ENCODE peak calls at places on chromosomes 1 and 21, in seven cellular contexts. One of them, this sample, is unnamed.

GRCh38 chr21:29209696-29210095 is 79.3 kb downstream of the MAP3K7CL start:
- ATAC-seq in activated CD8-positive, alpha-beta T cell treated with anti-CD3 and anti-CD28 coated beads, Interleukin-2, amount 10 ng/mL, durations not matched to agents 7 days and 5 days: no peak
- ATAC-seq in T-cell: no peak
- ATAC-seq in activated CD8-positive, alpha-beta memory T cell treated with anti-CD3 and anti-CD28 coated beads, Interleukin-2, amount 10 ng/mL, durations not matched to agents 7 days and 5 days: no peak
- ATAC-seq in IMR-90: no peak
- ATAC-seq in activated naive CD8-positive, alpha-beta T cell treated with anti-CD3 and anti-CD28 coated beads, Interleukin-2, amount 50 U/mL, for 24 hours: no peak
- ATAC-seq in lung: no peak
- ATAC-seq in this sample: no peak

GRCh38 chr1:30845891-30846290 is 62.7 kb downstream of the SDC3 start:
- ATAC-seq in activated CD8-positive, alpha-beta T cell treated with anti-CD3 and anti-CD28 coated beads, Interleukin-2, amount 10 ng/mL, durations not matched to agents 7 days and 5 days: no peak
- ATAC-seq in T-cell: no peak
- ATAC-seq in activated CD8-positive, alpha-beta memory T cell treated with anti-CD3 and anti-CD28 coated beads, Interleukin-2, amount 10 ng/mL, durations not matched to agents 7 days and 5 days: no peak
- ATAC-seq in IMR-90: no peak
- ATAC-seq in activated naive CD8-positive, alpha-beta T cell treated with anti-CD3 and anti-CD28 coated beads, Interleukin-2, amount 50 U/mL, for 24 hours: no peak
- ATAC-seq in lung: no peak
- ATAC-seq in this sample: no peak

GRCh38 chr1:160400284-160400645 is at the start of gene VANGL2:
- ATAC-seq in activated CD8-positive, alpha-beta T cell treated with anti-CD3 and anti-CD28 coated beads, Interleukin-2, amount 10 ng/mL, durations not matched to agents 7 days and 5 days: no peak
- ATAC-seq in T-cell: peak
- ATAC-seq in activated CD8-positive, alpha-beta memory T cell treated with anti-CD3 and anti-CD28 coated beads, Interleukin-2, amount 10 ng/mL, durations not matched to agents 7 days and 5 days: no peak
- ATAC-seq in IMR-90: peak
- ATAC-seq in activated naive CD8-positive, alpha-beta T cell treated with anti-CD3 and anti-CD28 coated beads, Interleukin-2, amount 50 U/mL, for 24 hours: no peak
- ATAC-seq in lung: peak
- ATAC-seq in this sample: no peak

GRCh38 chr21:44710756-44711326 is 531 bp downstream of the TSPEAR start:
- ATAC-seq in activated CD8-positive, alpha-beta T cell treated with anti-CD3 and anti-CD28 coated beads, Interleukin-2, amount 10 ng/mL, durations not matched to agents 7 days and 5 days: no peak
- ATAC-seq in T-cell: peak
- ATAC-seq in activated CD8-positive, alpha-beta memory T cell treated with anti-CD3 and anti-CD28 coated beads, Interleukin-2, amount 10 ng/mL, durations not matched to agents 7 days and 5 days: no peak
- ATAC-seq in IMR-90: no peak
- ATAC-seq in activated naive CD8-positive, alpha-beta T cell treated with anti-CD3 and anti-CD28 coated beads, Interleukin-2, amount 50 U/mL, for 24 hours: no peak
- ATAC-seq in lung: no peak
- ATAC-seq in this sample: no peak

GRCh38 chr1:242651817-242652216 is 127.3 kb upstream of the PLD5 start:
- ATAC-seq in activated CD8-positive, alpha-beta T cell treated with anti-CD3 and anti-CD28 coated beads, Interleukin-2, amount 10 ng/mL, durations not matched to agents 7 days and 5 days: no peak
- ATAC-seq in T-cell: no peak
- ATAC-seq in activated CD8-positive, alpha-beta memory T cell treated with anti-CD3 and anti-CD28 coated beads, Interleukin-2, amount 10 ng/mL, durations not matched to agents 7 days and 5 days: no peak
- ATAC-seq in IMR-90: no peak
- ATAC-seq in activated naive CD8-positive, alpha-beta T cell treated with anti-CD3 and anti-CD28 coated beads, Interleukin-2, amount 50 U/mL, for 24 hours: no peak
- ATAC-seq in lung: no peak
- ATAC-seq in this sample: no peak

GRCh38 chr1:229297746-229298145 is 26.8 kb downstream of the RAB4A start:
- ATAC-seq in activated CD8-positive, alpha-beta T cell treated with anti-CD3 and anti-CD28 coated beads, Interleukin-2, amount 10 ng/mL, durations not matched to agents 7 days and 5 days: no peak
- ATAC-seq in T-cell: no peak
- ATAC-seq in activated CD8-positive, alpha-beta memory T cell treated with anti-CD3 and anti-CD28 coated beads, Interleukin-2, amount 10 ng/mL, durations not matched to agents 7 days and 5 days: no peak
- ATAC-seq in IMR-90: no peak
- ATAC-seq in activated naive CD8-positive, alpha-beta T cell treated with anti-CD3 and anti-CD28 coated beads, Interleukin-2, amount 50 U/mL, for 24 hours: no peak
- ATAC-seq in lung: no peak
- ATAC-seq in this sample: no peak

GRCh38 chr21:15743593-15743992 is 13.8 kb downstream of the USP25 start:
- ATAC-seq in activated CD8-positive, alpha-beta T cell treated with anti-CD3 and anti-CD28 coated beads, Interleukin-2, amount 10 ng/mL, durations not matched to agents 7 days and 5 days: no peak
- ATAC-seq in T-cell: no peak
- ATAC-seq in activated CD8-positive, alpha-beta memory T cell treated with anti-CD3 and anti-CD28 coated beads, Interleukin-2, amount 10 ng/mL, durations not matched to agents 7 days and 5 days: no peak
- ATAC-seq in IMR-90: no peak
- ATAC-seq in activated naive CD8-positive, alpha-beta T cell treated with anti-CD3 and anti-CD28 coated beads, Interleukin-2, amount 50 U/mL, for 24 hours: no peak
- ATAC-seq in lung: no peak
- ATAC-seq in this sample: no peak

GRCh38 chr1:231807498-231807897 is 180.9 kb downstream of the DISC1 start:
- ATAC-seq in activated CD8-positive, alpha-beta T cell treated with anti-CD3 and anti-CD28 coated beads, Interleukin-2, amount 10 ng/mL, durations not matched to agents 7 days and 5 days: no peak
- ATAC-seq in T-cell: no peak
- ATAC-seq in activated CD8-positive, alpha-beta memory T cell treated with anti-CD3 and anti-CD28 coated beads, Interleukin-2, amount 10 ng/mL, durations not matched to agents 7 days and 5 days: no peak
- ATAC-seq in IMR-90: no peak
- ATAC-seq in activated naive CD8-positive, alpha-beta T cell treated with anti-CD3 and anti-CD28 coated beads, Interleukin-2, amount 50 U/mL, for 24 hours: no peak
- ATAC-seq in lung: no peak
- ATAC-seq in this sample: no peak

GRCh38 chr1:17065667-17066066 is 11.8 kb upstream of the SDHB start:
- ATAC-seq in activated CD8-positive, alpha-beta T cell treated with anti-CD3 and anti-CD28 coated beads, Interleukin-2, amount 10 ng/mL, durations not matched to agents 7 days and 5 days: no peak
- ATAC-seq in T-cell: no peak
- ATAC-seq in activated CD8-positive, alpha-beta memory T cell treated with anti-CD3 and anti-CD28 coated beads, Interleukin-2, amount 10 ng/mL, durations not matched to agents 7 days and 5 days: no peak
- ATAC-seq in IMR-90: no peak
- ATAC-seq in activated naive CD8-positive, alpha-beta T cell treated with anti-CD3 and anti-CD28 coated beads, Interleukin-2, amount 50 U/mL, for 24 hours: no peak
- ATAC-seq in lung: no peak
- ATAC-seq in this sample: no peak

GRCh38 chr1:67535474-67535873 is 105.3 kb upstream of the SERBP1 start:
- ATAC-seq in activated CD8-positive, alpha-beta T cell treated with anti-CD3 and anti-CD28 coated beads, Interleukin-2, amount 10 ng/mL, durations not matched to agents 7 days and 5 days: peak
- ATAC-seq in T-cell: no peak
- ATAC-seq in activated CD8-positive, alpha-beta memory T cell treated with anti-CD3 and anti-CD28 coated beads, Interleukin-2, amount 10 ng/mL, durations not matched to agents 7 days and 5 days: no peak
- ATAC-seq in IMR-90: peak
- ATAC-seq in activated naive CD8-positive, alpha-beta T cell treated with anti-CD3 and anti-CD28 coated beads, Interleukin-2, amount 50 U/mL, for 24 hours: no peak
- ATAC-seq in lung: peak
- ATAC-seq in this sample: peak

GRCh38 chr1:231549733-231550447 is 21.4 kb downstream of the TSNAX start:
- ATAC-seq in activated CD8-positive, alpha-beta T cell treated with anti-CD3 and anti-CD28 coated beads, Interleukin-2, amount 10 ng/mL, durations not matched to agents 7 days and 5 days: no peak
- ATAC-seq in T-cell: no peak
- ATAC-seq in activated CD8-positive, alpha-beta memory T cell treated with anti-CD3 and anti-CD28 coated beads, Interleukin-2, amount 10 ng/mL, durations not matched to agents 7 days and 5 days: no peak
- ATAC-seq in IMR-90: no peak
- ATAC-seq in activated naive CD8-positive, alpha-beta T cell treated with anti-CD3 and anti-CD28 coated beads, Interleukin-2, amount 50 U/mL, for 24 hours: no peak
- ATAC-seq in lung: no peak
- ATAC-seq in this sample: no peak

GRCh38 chr1:206952182-206952581 is 5.9 kb upstream of the PIGR start:
- ATAC-seq in activated CD8-positive, alpha-beta T cell treated with anti-CD3 and anti-CD28 coated beads, Interleukin-2, amount 10 ng/mL, durations not matched to agents 7 days and 5 days: no peak
- ATAC-seq in T-cell: no peak
- ATAC-seq in activated CD8-positive, alpha-beta memory T cell treated with anti-CD3 and anti-CD28 coated beads, Interleukin-2, amount 10 ng/mL, durations not matched to agents 7 days and 5 days: no peak
- ATAC-seq in IMR-90: no peak
- ATAC-seq in activated naive CD8-positive, alpha-beta T cell treated with anti-CD3 and anti-CD28 coated beads, Interleukin-2, amount 50 U/mL, for 24 hours: no peak
- ATAC-seq in lung: peak
- ATAC-seq in this sample: no peak

GRCh38 chr1:15764269-15764764 is 5.7 kb downstream of the FBLIM1 start:
- ATAC-seq in activated CD8-positive, alpha-beta T cell treated with anti-CD3 and anti-CD28 coated beads, Interleukin-2, amount 10 ng/mL, durations not matched to agents 7 days and 5 days: no peak
- ATAC-seq in T-cell: no peak
- ATAC-seq in activated CD8-positive, alpha-beta memory T cell treated with anti-CD3 and anti-CD28 coated beads, Interleukin-2, amount 10 ng/mL, durations not matched to agents 7 days and 5 days: no peak
- ATAC-seq in IMR-90: no peak
- ATAC-seq in activated naive CD8-positive, alpha-beta T cell treated with anti-CD3 and anti-CD28 coated beads, Interleukin-2, amount 50 U/mL, for 24 hours: no peak
- ATAC-seq in lung: no peak
- ATAC-seq in this sample: no peak

GRCh38 chr1:54875000-54875399 is 12.0 kb downstream of the DHCR24 start:
- ATAC-seq in activated CD8-positive, alpha-beta T cell treated with anti-CD3 and anti-CD28 coated beads, Interleukin-2, amount 10 ng/mL, durations not matched to agents 7 days and 5 days: no peak
- ATAC-seq in T-cell: no peak
- ATAC-seq in activated CD8-positive, alpha-beta memory T cell treated with anti-CD3 and anti-CD28 coated beads, Interleukin-2, amount 10 ng/mL, durations not matched to agents 7 days and 5 days: no peak
- ATAC-seq in IMR-90: no peak
- ATAC-seq in activated naive CD8-positive, alpha-beta T cell treated with anti-CD3 and anti-CD28 coated beads, Interleukin-2, amount 50 U/mL, for 24 hours: no peak
- ATAC-seq in lung: no peak
- ATAC-seq in this sample: no peak

GRCh38 chr1:22611530-22611947 is 24.9 kb upstream of the C1QA start:
- ATAC-seq in activated CD8-positive, alpha-beta T cell treated with anti-CD3 and anti-CD28 coated beads, Interleukin-2, amount 10 ng/mL, durations not matched to agents 7 days and 5 days: peak
- ATAC-seq in T-cell: no peak
- ATAC-seq in activated CD8-positive, alpha-beta memory T cell treated with anti-CD3 and anti-CD28 coated beads, Interleukin-2, amount 10 ng/mL, durations not matched to agents 7 days and 5 days: no peak
- ATAC-seq in IMR-90: peak
- ATAC-seq in activated naive CD8-positive, alpha-beta T cell treated with anti-CD3 and anti-CD28 coated beads, Interleukin-2, amount 50 U/mL, for 24 hours: no peak
- ATAC-seq in lung: no peak
- ATAC-seq in this sample: no peak

GRCh38 chr21:28793043-28793442 is 199.6 kb downstream of the LTN1 start:
- ATAC-seq in activated CD8-positive, alpha-beta T cell treated with anti-CD3 and anti-CD28 coated beads, Interleukin-2, amount 10 ng/mL, durations not matched to agents 7 days and 5 days: no peak
- ATAC-seq in T-cell: no peak
- ATAC-seq in activated CD8-positive, alpha-beta memory T cell treated with anti-CD3 and anti-CD28 coated beads, Interleukin-2, amount 10 ng/mL, durations not matched to agents 7 days and 5 days: no peak
- ATAC-seq in IMR-90: peak
- ATAC-seq in activated naive CD8-positive, alpha-beta T cell treated with anti-CD3 and anti-CD28 coated beads, Interleukin-2, amount 50 U/mL, for 24 hours: no peak
- ATAC-seq in lung: no peak
- ATAC-seq in this sample: no peak

GRCh38 chr1:222777463-222777862 is 37.4 kb upstream of the DISP1 start:
- ATAC-seq in activated CD8-positive, alpha-beta T cell treated with anti-CD3 and anti-CD28 coated beads, Interleukin-2, amount 10 ng/mL, durations not matched to agents 7 days and 5 days: no peak
- ATAC-seq in T-cell: no peak
- ATAC-seq in activated CD8-positive, alpha-beta memory T cell treated with anti-CD3 and anti-CD28 coated beads, Interleukin-2, amount 10 ng/mL, durations not matched to agents 7 days and 5 days: no peak
- ATAC-seq in IMR-90: no peak
- ATAC-seq in activated naive CD8-positive, alpha-beta T cell treated with anti-CD3 and anti-CD28 coated beads, Interleukin-2, amount 50 U/mL, for 24 hours: no peak
- ATAC-seq in lung: no peak
- ATAC-seq in this sample: no peak

GRCh38 chr1:198837276-198838021 is 198.6 kb downstream of the PTPRC start:
- ATAC-seq in activated CD8-positive, alpha-beta T cell treated with anti-CD3 and anti-CD28 coated beads, Interleukin-2, amount 10 ng/mL, durations not matched to agents 7 days and 5 days: no peak
- ATAC-seq in T-cell: no peak
- ATAC-seq in activated CD8-positive, alpha-beta memory T cell treated with anti-CD3 and anti-CD28 coated beads, Interleukin-2, amount 10 ng/mL, durations not matched to agents 7 days and 5 days: no peak
- ATAC-seq in IMR-90: no peak
- ATAC-seq in activated naive CD8-positive, alpha-beta T cell treated with anti-CD3 and anti-CD28 coated beads, Interleukin-2, amount 50 U/mL, for 24 hours: no peak
- ATAC-seq in lung: no peak
- ATAC-seq in this sample: no peak

GRCh38 chr1:230516890-230517289 is 90.8 kb upstream of the PGBD5 start:
- ATAC-seq in activated CD8-positive, alpha-beta T cell treated with anti-CD3 and anti-CD28 coated beads, Interleukin-2, amount 10 ng/mL, durations not matched to agents 7 days and 5 days: no peak
- ATAC-seq in T-cell: no peak
- ATAC-seq in activated CD8-positive, alpha-beta memory T cell treated with anti-CD3 and anti-CD28 coated beads, Interleukin-2, amount 10 ng/mL, durations not matched to agents 7 days and 5 days: no peak
- ATAC-seq in IMR-90: no peak
- ATAC-seq in activated naive CD8-positive, alpha-beta T cell treated with anti-CD3 and anti-CD28 coated beads, Interleukin-2, amount 50 U/mL, for 24 hours: no peak
- ATAC-seq in lung: no peak
- ATAC-seq in this sample: no peak

GRCh38 chr1:201510734-201511133 is 3.8 kb upstream of the CSRP1 start:
- ATAC-seq in activated CD8-positive, alpha-beta T cell treated with anti-CD3 and anti-CD28 coated beads, Interleukin-2, amount 10 ng/mL, durations not matched to agents 7 days and 5 days: no peak
- ATAC-seq in T-cell: no peak
- ATAC-seq in activated CD8-positive, alpha-beta memory T cell treated with anti-CD3 and anti-CD28 coated beads, Interleukin-2, amount 10 ng/mL, durations not matched to agents 7 days and 5 days: no peak
- ATAC-seq in IMR-90: no peak
- ATAC-seq in activated naive CD8-positive, alpha-beta T cell treated with anti-CD3 and anti-CD28 coated beads, Interleukin-2, amount 50 U/mL, for 24 hours: no peak
- ATAC-seq in lung: no peak
- ATAC-seq in this sample: no peak

GRCh38 chr1:116224111-116224510 is 112.9 kb downstream of the MAB21L3 start:
- ATAC-seq in activated CD8-positive, alpha-beta T cell treated with anti-CD3 and anti-CD28 coated beads, Interleukin-2, amount 10 ng/mL, durations not matched to agents 7 days and 5 days: no peak
- ATAC-seq in T-cell: no peak
- ATAC-seq in activated CD8-positive, alpha-beta memory T cell treated with anti-CD3 and anti-CD28 coated beads, Interleukin-2, amount 10 ng/mL, durations not matched to agents 7 days and 5 days: no peak
- ATAC-seq in IMR-90: no peak
- ATAC-seq in activated naive CD8-positive, alpha-beta T cell treated with anti-CD3 and anti-CD28 coated beads, Interleukin-2, amount 50 U/mL, for 24 hours: no peak
- ATAC-seq in lung: no peak
- ATAC-seq in this sample: no peak

GRCh38 chr1:150992626-150993025 is 10.5 kb downstream of the ANXA9 start:
- ATAC-seq in activated CD8-positive, alpha-beta T cell treated with anti-CD3 and anti-CD28 coated beads, Interleukin-2, amount 10 ng/mL, durations not matched to agents 7 days and 5 days: no peak
- ATAC-seq in T-cell: no peak
- ATAC-seq in activated CD8-positive, alpha-beta memory T cell treated with anti-CD3 and anti-CD28 coated beads, Interleukin-2, amount 10 ng/mL, durations not matched to agents 7 days and 5 days: no peak
- ATAC-seq in IMR-90: no peak
- ATAC-seq in activated naive CD8-positive, alpha-beta T cell treated with anti-CD3 and anti-CD28 coated beads, Interleukin-2, amount 50 U/mL, for 24 hours: no peak
- ATAC-seq in lung: no peak
- ATAC-seq in this sample: no peak

GRCh38 chr1:145847827-145848226 is 2.4 kb downstream of the NUDT17 start:
- ATAC-seq in activated CD8-positive, alpha-beta T cell treated with anti-CD3 and anti-CD28 coated beads, Interleukin-2, amount 10 ng/mL, durations not matched to agents 7 days and 5 days: no peak
- ATAC-seq in T-cell: no peak
- ATAC-seq in activated CD8-positive, alpha-beta memory T cell treated with anti-CD3 and anti-CD28 coated beads, Interleukin-2, amount 10 ng/mL, durations not matched to agents 7 days and 5 days: no peak
- ATAC-seq in IMR-90: no peak
- ATAC-seq in activated naive CD8-positive, alpha-beta T cell treated with anti-CD3 and anti-CD28 coated beads, Interleukin-2, amount 50 U/mL, for 24 hours: no peak
- ATAC-seq in lung: no peak
- ATAC-seq in this sample: no peak

GRCh38 chr1:25697426-25698220 is 81.0 kb downstream of the MAN1C1 start:
- ATAC-seq in activated CD8-positive, alpha-beta T cell treated with anti-CD3 and anti-CD28 coated beads, Interleukin-2, amount 10 ng/mL, durations not matched to agents 7 days and 5 days: peak
- ATAC-seq in T-cell: peak
- ATAC-seq in activated CD8-positive, alpha-beta memory T cell treated with anti-CD3 and anti-CD28 coated beads, Interleukin-2, amount 10 ng/mL, durations not matched to agents 7 days and 5 days: peak
- ATAC-seq in IMR-90: no peak
- ATAC-seq in activated naive CD8-positive, alpha-beta T cell treated with anti-CD3 and anti-CD28 coated beads, Interleukin-2, amount 50 U/mL, for 24 hours: no peak
- ATAC-seq in lung: no peak
- ATAC-seq in this sample: no peak

GRCh38 chr1:207882692-207883091 is 28.2 kb downstream of the CD34 start:
- ATAC-seq in activated CD8-positive, alpha-beta T cell treated with anti-CD3 and anti-CD28 coated beads, Interleukin-2, amount 10 ng/mL, durations not matched to agents 7 days and 5 days: peak
- ATAC-seq in T-cell: peak
- ATAC-seq in activated CD8-positive, alpha-beta memory T cell treated with anti-CD3 and anti-CD28 coated beads, Interleukin-2, amount 10 ng/mL, durations not matched to agents 7 days and 5 days: peak
- ATAC-seq in IMR-90: no peak
- ATAC-seq in activated naive CD8-positive, alpha-beta T cell treated with anti-CD3 and anti-CD28 coated beads, Interleukin-2, amount 50 U/mL, for 24 hours: peak
- ATAC-seq in lung: no peak
- ATAC-seq in this sample: peak

GRCh38 chr1:94022471-94023189 is 98.3 kb downstream of the ABCA4 start:
- ATAC-seq in activated CD8-positive, alpha-beta T cell treated with anti-CD3 and anti-CD28 coated beads, Interleukin-2, amount 10 ng/mL, durations not matched to agents 7 days and 5 days: no peak
- ATAC-seq in T-cell: no peak
- ATAC-seq in activated CD8-positive, alpha-beta memory T cell treated with anti-CD3 and anti-CD28 coated beads, Interleukin-2, amount 10 ng/mL, durations not matched to agents 7 days and 5 days: no peak
- ATAC-seq in IMR-90: peak
- ATAC-seq in activated naive CD8-positive, alpha-beta T cell treated with anti-CD3 and anti-CD28 coated beads, Interleukin-2, amount 50 U/mL, for 24 hours: no peak
- ATAC-seq in lung: peak
- ATAC-seq in this sample: peak

GRCh38 chr1:111903148-111903857 is 86.2 kb downstream of the KCND3 start:
- ATAC-seq in activated CD8-positive, alpha-beta T cell treated with anti-CD3 and anti-CD28 coated beads, Interleukin-2, amount 10 ng/mL, durations not matched to agents 7 days and 5 days: no peak
- ATAC-seq in T-cell: no peak
- ATAC-seq in activated CD8-positive, alpha-beta memory T cell treated with anti-CD3 and anti-CD28 coated beads, Interleukin-2, amount 10 ng/mL, durations not matched to agents 7 days and 5 days: no peak
- ATAC-seq in IMR-90: no peak
- ATAC-seq in activated naive CD8-positive, alpha-beta T cell treated with anti-CD3 and anti-CD28 coated beads, Interleukin-2, amount 50 U/mL, for 24 hours: no peak
- ATAC-seq in lung: no peak
- ATAC-seq in this sample: no peak

GRCh38 chr1:114033219-114033706 is 54.0 kb downstream of the OLFML3 start:
- ATAC-seq in activated CD8-positive, alpha-beta T cell treated with anti-CD3 and anti-CD28 coated beads, Interleukin-2, amount 10 ng/mL, durations not matched to agents 7 days and 5 days: no peak
- ATAC-seq in T-cell: no peak
- ATAC-seq in activated CD8-positive, alpha-beta memory T cell treated with anti-CD3 and anti-CD28 coated beads, Interleukin-2, amount 10 ng/mL, durations not matched to agents 7 days and 5 days: no peak
- ATAC-seq in IMR-90: peak
- ATAC-seq in activated naive CD8-positive, alpha-beta T cell treated with anti-CD3 and anti-CD28 coated beads, Interleukin-2, amount 50 U/mL, for 24 hours: no peak
- ATAC-seq in lung: no peak
- ATAC-seq in this sample: no peak

GRCh38 chr1:168510595-168510918 is 33.2 kb downstream of the XCL2 start:
- ATAC-seq in activated CD8-positive, alpha-beta T cell treated with anti-CD3 and anti-CD28 coated beads, Interleukin-2, amount 10 ng/mL, durations not matched to agents 7 days and 5 days: no peak
- ATAC-seq in T-cell: no peak
- ATAC-seq in activated CD8-positive, alpha-beta memory T cell treated with anti-CD3 and anti-CD28 coated beads, Interleukin-2, amount 10 ng/mL, durations not matched to agents 7 days and 5 days: no peak
- ATAC-seq in IMR-90: no peak
- ATAC-seq in activated naive CD8-positive, alpha-beta T cell treated with anti-CD3 and anti-CD28 coated beads, Interleukin-2, amount 50 U/mL, for 24 hours: no peak
- ATAC-seq in lung: no peak
- ATAC-seq in this sample: no peak

GRCh38 chr1:230210979-230211336 is 143.9 kb downstream of the GALNT2 start:
- ATAC-seq in activated CD8-positive, alpha-beta T cell treated with anti-CD3 and anti-CD28 coated beads, Interleukin-2, amount 10 ng/mL, durations not matched to agents 7 days and 5 days: no peak
- ATAC-seq in T-cell: no peak
- ATAC-seq in activated CD8-positive, alpha-beta memory T cell treated with anti-CD3 and anti-CD28 coated beads, Interleukin-2, amount 10 ng/mL, durations not matched to agents 7 days and 5 days: no peak
- ATAC-seq in IMR-90: no peak
- ATAC-seq in activated naive CD8-positive, alpha-beta T cell treated with anti-CD3 and anti-CD28 coated beads, Interleukin-2, amount 50 U/mL, for 24 hours: no peak
- ATAC-seq in lung: no peak
- ATAC-seq in this sample: no peak

GRCh38 chr21:21057349-21058062 is 59.3 kb downstream of the NCAM2 start:
- ATAC-seq in activated CD8-positive, alpha-beta T cell treated with anti-CD3 and anti-CD28 coated beads, Interleukin-2, amount 10 ng/mL, durations not matched to agents 7 days and 5 days: no peak
- ATAC-seq in T-cell: no peak
- ATAC-seq in activated CD8-positive, alpha-beta memory T cell treated with anti-CD3 and anti-CD28 coated beads, Interleukin-2, amount 10 ng/mL, durations not matched to agents 7 days and 5 days: no peak
- ATAC-seq in IMR-90: no peak
- ATAC-seq in activated naive CD8-positive, alpha-beta T cell treated with anti-CD3 and anti-CD28 coated beads, Interleukin-2, amount 50 U/mL, for 24 hours: no peak
- ATAC-seq in lung: no peak
- ATAC-seq in this sample: no peak

GRCh38 chr1:203304391-203304918 is 864 bp upstream of the BTG2 start:
- ATAC-seq in activated CD8-positive, alpha-beta T cell treated with anti-CD3 and anti-CD28 coated beads, Interleukin-2, amount 10 ng/mL, durations not matched to agents 7 days and 5 days: no peak
- ATAC-seq in T-cell: no peak
- ATAC-seq in activated CD8-positive, alpha-beta memory T cell treated with anti-CD3 and anti-CD28 coated beads, Interleukin-2, amount 10 ng/mL, durations not matched to agents 7 days and 5 days: no peak
- ATAC-seq in IMR-90: no peak
- ATAC-seq in activated naive CD8-positive, alpha-beta T cell treated with anti-CD3 and anti-CD28 coated beads, Interleukin-2, amount 50 U/mL, for 24 hours: no peak
- ATAC-seq in lung: no peak
- ATAC-seq in this sample: no peak

GRCh38 chr1:174892016-174892415 is 107.7 kb upstream of the CACYBP start:
- ATAC-seq in activated CD8-positive, alpha-beta T cell treated with anti-CD3 and anti-CD28 coated beads, Interleukin-2, amount 10 ng/mL, durations not matched to agents 7 days and 5 days: no peak
- ATAC-seq in T-cell: no peak
- ATAC-seq in activated CD8-positive, alpha-beta memory T cell treated with anti-CD3 and anti-CD28 coated beads, Interleukin-2, amount 10 ng/mL, durations not matched to agents 7 days and 5 days: no peak
- ATAC-seq in IMR-90: no peak
- ATAC-seq in activated naive CD8-positive, alpha-beta T cell treated with anti-CD3 and anti-CD28 coated beads, Interleukin-2, amount 50 U/mL, for 24 hours: no peak
- ATAC-seq in lung: no peak
- ATAC-seq in this sample: no peak

This sample was measured in activated T-helper 17 cell treated with anti-CD3 and anti-CD28 coated beads, Interleukin-2, amount 50 U/mL, for 72 hours.